ENCODE peak calls at places on chromosomes 7 and 10, in six cellular contexts. U, X, T, N, Y and E are unnamed samples.

GRCh38 chr7:50303082-50303893 is 1.2 kb upstream of the IKZF1 start:
- DNase-seq in U (no peak), Y (no peak), T (no peak), X (no peak), N (no peak), E (no peak)

GRCh38 chr10:70169661-70170364 is 501 bp downstream of the SAR1A start:
- DNase-seq in N (no peak), T (no peak), Y (no peak), X (no peak), U (no peak), E (no peak)

GRCh38 chr7:105389090-105389650 is 449 bp upstream of the SRPK2 start:
- DNase-seq in N (peak), X (peak), T (peak), U (peak), Y (peak), E (peak)

GRCh38 chr10:75632750-75633462 is 201.5 kb downstream of the LRMDA start:
- DNase-seq in Y (no peak), X (no peak), U (no peak), N (no peak), T (no peak), E (peak)

GRCh38 chr7:104971290-104972071 is 42.5 kb upstream of the KMT2E start:
- DNase-seq in U (no peak), Y (no peak), N (no peak), T (no peak), X (no peak), E (no peak)

GRCh38 chr10:13922591-13922990 is 335.8 kb downstream of the PRPF18 start:
- DNase-seq in X (no peak), T (no peak), U (peak), N (no peak), Y (no peak), E (no peak)

GRCh38 chr7:24406053-24406561 is 122.1 kb downstream of the NPY start:
- DNase-seq in T (no peak), U (peak), Y (no peak), X (no peak), N (no peak), E (no peak)

GRCh38 chr10:104345941-104346340 is 7.7 kb upstream of the ITPRIP start:
- DNase-seq in N (no peak), X (no peak), U (no peak), Y (no peak), T (no peak), E (no peak)

GRCh38 chr10:33483124-33483794 is 148.8 kb upstream of the NRP1 start:
- DNase-seq in U (no peak), Y (no peak), T (no peak), N (no peak), X (no peak), E (no peak)

GRCh38 chr10:6580279-6581029 is 378 bp upstream of the PRKCQ start:
- DNase-seq in X (peak), T (peak), U (peak), N (peak), Y (peak), E (peak)

GRCh38 chr10:46268076-46268881 is 18.5 kb upstream of the ANTXRL start:
- DNase-seq in Y (peak), U (no peak), N (no peak), X (peak), T (peak), E (no peak)

GRCh38 chr10:77771450-77771849 is 133.8 kb upstream of the KCNMA1 start:
- DNase-seq in N (no peak), X (no peak), T (no peak), Y (no peak), U (no peak), E (no peak)

GRCh38 chr10:104117839-104118323 is 4.1 kb upstream of the SFR1 start:
- DNase-seq in U (peak), N (no peak), Y (no peak), T (no peak), X (no peak), E (no peak)

GRCh38 chr10:122140941-122141623 is 130.0 kb upstream of the BTBD16 start:
- DNase-seq in U (peak), X (peak), N (peak), Y (no peak), T (no peak), E (peak)